ENCODE peak calls at places on chromosomes 11 and 22, in eight cellular contexts. R, Q, Y, V, F, X, S and P are unnamed samples.

GRCh38 chr11:100878474-100878873 is 191.4 kb downstream of the ARHGAP42 start:
- DNase-seq in R (peak; percentile 87), Q (no peak), Y (no peak), V (no peak), F (no peak), X (no peak), S (no peak), P (no peak)

GRCh38 chr11:69044111-69045013 is 4.4 kb upstream of the TPCN2 start:
- DNase-seq in R (peak; percentile 49), Q (peak; percentile 80), Y (peak; percentile 82), V (no peak), F (peak; percentile 77), X (no peak), S (peak; percentile 66), P (no peak)

GRCh38 chr11:123505546-123506299 is 75.7 kb downstream of the GRAMD1B start:
- DNase-seq in R (no peak), Q (no peak), Y (no peak), V (no peak), F (no peak), X (no peak), S (no peak), P (no peak)

GRCh38 chr22:40819741-40820140 is 595 bp upstream of the SLC25A17 start:
- DNase-seq in R (peak; percentile 34), Q (no peak), Y (no peak), V (no peak), F (no peak), X (no peak), S (no peak), P (no peak)

GRCh38 chr11:46491661-46492331 is 100.2 kb upstream of the CHRM4 start:
- DNase-seq in R (no peak), Q (no peak), Y (no peak), V (no peak), F (no peak), X (no peak), S (no peak), P (no peak)

GRCh38 chr11:77093987-77094840 is 8.4 kb upstream of the OMP start:
- DNase-seq in R (peak; percentile 74), Q (no peak), Y (no peak), V (no peak), F (peak; percentile 58), X (no peak), S (no peak), P (no peak)

GRCh38 chr11:90476442-90477007 is 253.7 kb upstream of the CHORDC1 start:
- DNase-seq in R (peak; percentile 1), Q (no peak), Y (peak; percentile 55), V (no peak), F (no peak), X (peak; percentile 10), S (no peak), P (no peak)

GRCh38 chr11:134667175-134667500 is 255.1 kb upstream of the B3GAT1 start:
- DNase-seq in R (no peak), Q (no peak), Y (no peak), V (no peak), F (no peak), X (no peak), S (no peak), P (no peak)

GRCh38 chr11:68843052-68843561 is 1.4 kb upstream of the CPT1A start:
- DNase-seq in R (peak; percentile 39), Q (peak; percentile 68), Y (no peak), V (no peak), F (peak; percentile 81), X (peak; percentile 55), S (no peak), P (peak; percentile 34)

GRCh38 chr11:102850973-102851745 is 7.8 kb upstream of the MMP3 start:
- DNase-seq in R (peak; percentile 63), Q (peak; percentile 15), Y (no peak), V (no peak), F (no peak), X (no peak), S (peak; percentile 90), P (no peak)

GRCh38 chr11:7904910-7905309 is 26.2 kb downstream of the OR10A6 start:
- DNase-seq in R (peak; percentile 79), Q (no peak), Y (no peak), V (no peak), F (no peak), X (no peak), S (no peak), P (no peak)

GRCh38 chr11:68153742-68154141 is 32.6 kb upstream of the CHKA start:
- DNase-seq in R (no peak), Q (peak; percentile 79), Y (no peak), V (no peak), F (no peak), X (no peak), S (no peak), P (no peak)

GRCh38 chr11:1230456-1231395 is 7.9 kb downstream of the MUC5B start:
- DNase-seq in R (no peak), Q (peak; percentile 8), Y (no peak), V (no peak), F (peak; percentile 68), X (no peak), S (no peak), P (no peak)

DNA sequence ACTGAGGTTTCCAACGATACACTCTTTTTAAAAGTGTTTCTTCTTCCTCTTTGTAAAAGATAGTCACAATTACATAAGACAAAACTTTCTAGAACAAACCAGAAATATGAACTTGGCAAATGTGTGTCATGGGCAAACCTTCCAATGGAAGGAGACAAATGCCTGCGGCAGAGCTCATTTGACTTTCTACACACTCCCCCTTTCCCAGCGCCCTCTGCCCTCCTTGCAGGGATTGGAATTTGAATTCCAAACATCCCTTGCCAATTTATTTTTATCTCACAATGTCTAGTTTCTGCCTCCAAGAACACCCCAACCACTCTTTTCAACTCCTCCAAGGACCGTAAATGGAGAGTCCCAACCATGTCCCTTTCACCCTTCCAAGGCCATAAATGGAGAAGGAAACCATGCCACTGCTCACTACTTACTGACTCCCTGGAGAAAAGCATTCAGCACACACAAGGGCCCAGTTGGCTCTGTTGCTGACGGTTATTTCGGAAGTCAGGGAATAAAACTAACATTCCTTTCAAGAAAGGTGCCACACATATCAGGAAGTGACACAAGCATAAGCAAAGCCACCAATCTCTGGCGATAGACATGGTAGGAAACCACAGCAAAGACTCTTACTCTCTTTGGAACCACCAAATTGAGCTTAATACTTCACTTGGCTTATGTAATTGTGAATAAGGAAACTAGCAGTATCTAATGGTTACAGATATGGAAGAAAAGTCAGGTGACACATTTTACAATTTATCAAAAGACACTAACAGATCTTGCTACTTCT is 15.0 kb upstream of the ESAM start:
- DNase-seq in R (no peak), Q (no peak), Y (no peak), V (no peak), F (no peak), X (no peak), S (no peak), P (no peak)
- TF ChIP-seq CTCF in R (no peak), Q (no peak), Y (no peak), V (no peak), F (no peak), X (no peak), S (no peak), P (no peak)

GRCh38 chr11:109933126-109933525 is 160.1 kb upstream of the ZC3H12C start:
- DNase-seq in R (peak; percentile 55), Q (no peak), Y (no peak), V (no peak), F (no peak), X (no peak), S (no peak), P (no peak)

GRCh38 chr11:109939176-109939810 is 153.9 kb upstream of the ZC3H12C start:
- DNase-seq in R (peak; percentile 89), Q (peak; percentile 11), Y (peak; percentile 89), V (no peak), F (no peak), X (no peak), S (peak; percentile 4), P (no peak)

GRCh38 chr11:109937968-109938367 is 155.2 kb upstream of the ZC3H12C start:
- DNase-seq in R (no peak), Q (no peak), Y (no peak), V (no peak), F (no peak), X (no peak), S (no peak), P (no peak)

GRCh38 chr11:109929308-109929707 is 163.9 kb upstream of the ZC3H12C start:
- DNase-seq in R (no peak), Q (no peak), Y (no peak), V (no peak), F (no peak), X (no peak), S (no peak), P (no peak)

DNA sequence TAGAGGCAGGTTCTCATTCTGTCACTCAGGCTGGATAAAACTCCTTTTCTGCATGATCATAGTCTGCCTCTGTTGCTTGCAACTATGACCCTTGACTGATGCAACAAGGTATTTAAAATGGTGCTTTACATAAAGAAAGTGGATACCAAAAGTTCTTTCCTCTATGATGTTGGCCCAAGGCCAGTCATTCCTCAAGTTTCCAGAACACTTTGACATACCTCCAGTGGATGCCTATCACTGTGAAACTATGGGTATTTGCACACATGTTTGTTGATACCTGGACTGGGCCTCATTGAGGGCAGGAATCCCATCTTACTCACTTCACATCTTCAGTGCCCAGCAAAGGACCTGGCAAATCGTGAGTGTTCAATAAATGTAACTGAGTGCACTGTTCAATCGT is 159.0 kb upstream of the ZC3H12C start:
- DNase-seq in R (no peak), Q (no peak), Y (no peak), V (no peak), F (no peak), X (no peak), S (no peak), P (no peak)
- TF ChIP-seq CTCF in R (no peak), Q (no peak), Y (no peak), V (no peak), F (no peak), X (no peak), S (no peak), P (no peak)

GRCh38 chr11:30230714-30231113 is at the start of gene FSHB:
- DNase-seq in R (no peak), Q (no peak), Y (no peak), V (no peak), F (no peak), X (no peak), S (no peak), P (no peak)
- TF ChIP-seq CTCF in R (no peak), Q (no peak), Y (no peak), V (no peak), F (no peak), X (no peak), S (no peak), P (no peak)

GRCh38 chr11:36292311-36292722 is 3.1 kb upstream of the COMMD9 start:
- DNase-seq in R (peak; percentile 48), Q (no peak), Y (no peak), V (no peak), F (no peak), X (peak; percentile 31), S (no peak), P (no peak)

GRCh38 chr11:36288442-36289225 is 590 bp downstream of the COMMD9 start:
- DNase-seq in R (no peak), Q (no peak), Y (peak; percentile 4), V (no peak), F (no peak), X (no peak), S (no peak), P (no peak)

DNA sequence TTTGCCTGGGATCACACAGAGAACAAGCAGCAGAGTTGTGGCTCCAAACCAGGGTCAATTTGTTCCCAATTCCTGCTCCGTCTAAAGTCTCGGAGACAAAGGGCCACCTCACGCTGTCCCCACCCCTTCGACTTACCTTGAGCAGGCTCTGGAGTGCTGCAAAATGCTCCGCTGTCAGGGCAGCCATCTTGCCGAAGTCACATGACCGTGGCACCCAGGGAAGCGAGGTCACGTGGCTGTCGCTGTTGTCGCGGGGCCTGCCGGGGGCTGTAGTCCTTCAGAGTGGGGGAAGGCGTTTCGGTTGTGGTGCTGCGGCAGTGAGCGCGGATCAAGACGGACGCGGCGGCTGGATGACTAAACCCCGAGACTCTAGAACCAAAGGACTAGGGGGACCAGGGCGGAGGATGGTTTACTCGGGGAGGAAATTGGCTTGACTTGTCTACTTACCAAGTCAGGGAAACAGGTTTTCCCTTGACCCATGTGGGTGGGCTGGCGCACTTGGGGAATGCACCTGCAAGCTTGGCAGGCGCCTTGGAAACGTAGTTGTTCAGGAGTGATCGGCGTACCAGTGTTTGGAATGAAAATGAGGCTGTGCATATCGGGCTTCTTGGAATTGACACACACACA is at the start of gene COMMD9:
- DNase-seq in R (peak; percentile 90), Q (peak; percentile 96), Y (peak; percentile 95), V (peak; percentile 87), F (peak; percentile 99), X (peak; percentile 90), S (peak; percentile 59), P (peak; percentile 85)
- TF ChIP-seq CTCF in R (no peak), Q (no peak), Y (no peak), V (no peak), F (no peak), X (no peak), S (no peak), P (no peak)